ENCODE peak calls at places on chromosomes 5 and 9, in five cellular contexts. One of them, this sample, is unnamed.

GRCh38 chr9:137316012-137316981 is 14.2 kb upstream of the NRARP start:
- DNase-seq in mesenchymal stem cell: peak
- DNase-seq in IMR-90: no peak
- DNase-seq in H9: peak
- DNase-seq in H1: peak
- DNase-seq in this sample: no peak

GRCh38 chr9:131277673-131278420 is 1.5 kb upstream of the FAM78A start:
- DNase-seq in IMR-90: peak
- DNase-seq in mesenchymal stem cell: peak
- DNase-seq in H1: peak
- DNase-seq in H9: peak
- DNase-seq in this sample: peak

GRCh38 chr5:132576123-132576522 is 19.3 kb downstream of the RAD50 start:
- DNase-seq in H1: no peak
- DNase-seq in mesenchymal stem cell: no peak
- DNase-seq in IMR-90: no peak
- DNase-seq in H9: no peak
- DNase-seq in this sample: no peak

GRCh38 chr5:93461751-93462150 is 119.3 kb downstream of the NR2F1-AS1 start:
- DNase-seq in H9: no peak
- DNase-seq in mesenchymal stem cell: peak
- DNase-seq in IMR-90: peak
- DNase-seq in H1: no peak
- DNase-seq in this sample: no peak

GRCh38 chr9:85322592-85322991 is 419.2 kb downstream of the AGTPBP1 start:
- DNase-seq in H9: no peak
- DNase-seq in mesenchymal stem cell: no peak
- DNase-seq in IMR-90: no peak
- DNase-seq in H1: no peak
- DNase-seq in this sample: no peak

GRCh38 chr9:81621111-81621510 is 68.2 kb downstream of the TLE1 start:
- DNase-seq in H9: no peak
- DNase-seq in IMR-90: no peak
- DNase-seq in mesenchymal stem cell: no peak
- DNase-seq in H1: no peak
- DNase-seq in this sample: peak

GRCh38 chr9:129863059-129863690 is 27.9 kb downstream of the USP20 start:
- DNase-seq in IMR-90: peak
- DNase-seq in H9: peak
- DNase-seq in H1: no peak
- DNase-seq in mesenchymal stem cell: peak
- DNase-seq in this sample: no peak

GRCh38 chr9:79489241-79490000 is 82.3 kb upstream of the TLE4 start:
- DNase-seq in H9: no peak
- DNase-seq in H1: no peak
- DNase-seq in IMR-90: peak
- DNase-seq in mesenchymal stem cell: peak
- DNase-seq in this sample: no peak

GRCh38 chr9:121889990-121890563 is 203.0 kb downstream of the TTLL11 start:
- DNase-seq in mesenchymal stem cell: peak
- DNase-seq in H1: no peak
- DNase-seq in IMR-90: peak
- DNase-seq in H9: no peak
- DNase-seq in this sample: no peak

GRCh38 chr5:145350501-145350900 is 484.6 kb downstream of the PRELID2 start:
- DNase-seq in mesenchymal stem cell: no peak
- DNase-seq in H1: no peak
- DNase-seq in H9: no peak
- DNase-seq in IMR-90: peak
- DNase-seq in this sample: no peak

GRCh38 chr5:111013011-111013410 is 58.5 kb upstream of the TSLP start:
- DNase-seq in IMR-90: peak
- DNase-seq in H9: no peak
- DNase-seq in H1: no peak
- DNase-seq in mesenchymal stem cell: no peak
- DNase-seq in this sample: no peak

GRCh38 chr9:114288233-114289051 is 34.5 kb upstream of the ORM1 start:
- DNase-seq in IMR-90: peak
- DNase-seq in mesenchymal stem cell: peak
- DNase-seq in H9: peak
- DNase-seq in H1: peak
- DNase-seq in this sample: no peak

GRCh38 chr9:33737811-33738606 is 57.4 kb upstream of the PRSS3 start:
- DNase-seq in mesenchymal stem cell: peak
- DNase-seq in H9: peak
- DNase-seq in H1: peak
- DNase-seq in IMR-90: peak
- DNase-seq in this sample: peak

GRCh38 chr9:135602789-135603481 is 36.4 kb downstream of the GLT6D1 start:
- DNase-seq in IMR-90: peak
- DNase-seq in mesenchymal stem cell: peak
- DNase-seq in H1: peak
- DNase-seq in H9: peak
- DNase-seq in this sample: peak

GRCh38 chr5:152723482-152723881 is 318.4 kb upstream of the NMUR2 start:
- DNase-seq in IMR-90: no peak
- DNase-seq in H9: peak
- DNase-seq in mesenchymal stem cell: no peak
- DNase-seq in H1: peak
- DNase-seq in this sample: no peak

GRCh38 chr5:112234000-112234399 is 185.1 kb downstream of the EPB41L4A start:
- DNase-seq in IMR-90: no peak
- DNase-seq in mesenchymal stem cell: no peak
- DNase-seq in H1: no peak
- DNase-seq in H9: no peak
- DNase-seq in this sample: no peak

GRCh38 chr9:128151343-128152132 is 2.3 kb downstream of the LCN2 start:
- DNase-seq in IMR-90: no peak
- DNase-seq in H1: no peak
- DNase-seq in mesenchymal stem cell: no peak
- DNase-seq in H9: no peak
- DNase-seq in this sample: no peak

GRCh38 chr5:53323943-53324642 is 156.3 kb upstream of the FST start:
- DNase-seq in IMR-90: peak
- DNase-seq in H9: no peak
- DNase-seq in H1: no peak
- DNase-seq in mesenchymal stem cell: no peak
- DNase-seq in this sample: no peak

GRCh38 chr5:34526682-34527305 is 129.3 kb upstream of the RAI14 start:
- DNase-seq in IMR-90: no peak
- DNase-seq in H1: no peak
- DNase-seq in H9: no peak
- DNase-seq in mesenchymal stem cell: no peak
- DNase-seq in this sample: no peak

GRCh38 chr9:112380102-112380581 is at the start of gene HSDL2:
- DNase-seq in mesenchymal stem cell: peak
- DNase-seq in H1: no peak
- DNase-seq in IMR-90: peak
- DNase-seq in H9: no peak
- DNase-seq in this sample: no peak

GRCh38 chr9:12723409-12724028 is 30.3 kb downstream of the TYRP1 start:
- DNase-seq in H1: no peak
- DNase-seq in mesenchymal stem cell: peak
- DNase-seq in H9: no peak
- DNase-seq in IMR-90: peak
- DNase-seq in this sample: no peak
- H2AFZ ChIP-seq in H1: peak
- H2AFZ ChIP-seq in mesenchymal stem cell: peak
- H2AFZ ChIP-seq in H9: no peak
- H2AFZ ChIP-seq in IMR-90: peak
- H2AFZ ChIP-seq in this sample: peak

GRCh38 chr5:124580512-124580911 is 165.9 kb downstream of the ZNF608 start:
- DNase-seq in mesenchymal stem cell: no peak
- DNase-seq in H9: no peak
- DNase-seq in IMR-90: no peak
- DNase-seq in H1: no peak
- DNase-seq in this sample: no peak

GRCh38 chr5:124572973-124573372 is 173.5 kb downstream of the ZNF608 start:
- DNase-seq in H9: peak
- DNase-seq in mesenchymal stem cell: no peak
- DNase-seq in H1: no peak
- DNase-seq in IMR-90: no peak
- DNase-seq in this sample: no peak

GRCh38 chr5:124575731-124576130 is 170.7 kb downstream of the ZNF608 start:
- DNase-seq in H1: no peak
- DNase-seq in IMR-90: no peak
- DNase-seq in H9: no peak
- DNase-seq in mesenchymal stem cell: no peak
- DNase-seq in this sample: no peak

GRCh38 chr5:124574521-124575436 is 171.7 kb downstream of the ZNF608 start:
- DNase-seq in mesenchymal stem cell: no peak
- DNase-seq in H1: no peak
- DNase-seq in IMR-90: no peak
- DNase-seq in H9: no peak
- DNase-seq in this sample: no peak

DNA sequence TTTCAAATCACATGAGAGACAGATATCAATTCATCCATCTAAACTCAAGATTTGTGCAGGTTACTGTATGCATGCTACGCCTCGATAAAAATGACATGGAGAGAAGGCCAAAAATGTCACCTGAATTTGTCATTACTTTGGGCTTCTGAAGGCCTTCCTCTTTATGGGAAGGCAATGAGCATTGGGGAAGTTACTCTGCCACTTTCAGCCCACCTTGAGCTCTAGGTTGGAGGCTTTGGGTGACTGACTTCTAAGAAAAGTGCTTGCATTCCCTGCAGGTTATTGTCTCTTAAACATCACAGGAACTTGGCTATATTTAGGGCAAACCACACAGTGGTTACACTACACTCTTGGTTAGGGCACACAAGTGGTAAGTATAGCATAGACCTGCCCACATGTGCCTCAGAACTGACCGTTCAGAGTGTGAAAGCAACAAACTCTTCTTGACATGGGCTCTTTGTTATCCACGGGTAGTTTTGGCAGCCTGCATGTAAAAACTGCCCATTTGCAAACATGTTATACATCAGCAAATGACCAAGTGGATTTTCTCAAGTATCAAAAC is 169.5 kb downstream of the ZNF608 start:
- DNase-seq in IMR-90: no peak
- DNase-seq in H9: no peak
- DNase-seq in mesenchymal stem cell: no peak
- DNase-seq in H1: no peak
- DNase-seq in this sample: no peak
- H3K4ac ChIP-seq in IMR-90: no peak
- H3K4ac ChIP-seq in H9: no peak
- H3K4ac ChIP-seq in mesenchymal stem cell: no peak
- H3K4ac ChIP-seq in H1: no peak
- H3K4ac ChIP-seq in this sample: no peak

GRCh38 chr5:41115281-41115680 is 44.1 kb upstream of the MROH2B start:
- DNase-seq in H1: no peak
- DNase-seq in mesenchymal stem cell: peak
- DNase-seq in H9: no peak
- DNase-seq in IMR-90: peak
- DNase-seq in this sample: no peak

GRCh38 chr5:41118177-41118576 is 47.0 kb upstream of the MROH2B start:
- DNase-seq in H1: no peak
- DNase-seq in IMR-90: no peak
- DNase-seq in H9: no peak
- DNase-seq in mesenchymal stem cell: no peak
- DNase-seq in this sample: no peak

GRCh38 chr5:41122459-41122858 is 51.3 kb upstream of the MROH2B start:
- DNase-seq in mesenchymal stem cell: no peak
- DNase-seq in H9: peak
- DNase-seq in H1: peak
- DNase-seq in IMR-90: no peak
- DNase-seq in this sample: no peak

DNA sequence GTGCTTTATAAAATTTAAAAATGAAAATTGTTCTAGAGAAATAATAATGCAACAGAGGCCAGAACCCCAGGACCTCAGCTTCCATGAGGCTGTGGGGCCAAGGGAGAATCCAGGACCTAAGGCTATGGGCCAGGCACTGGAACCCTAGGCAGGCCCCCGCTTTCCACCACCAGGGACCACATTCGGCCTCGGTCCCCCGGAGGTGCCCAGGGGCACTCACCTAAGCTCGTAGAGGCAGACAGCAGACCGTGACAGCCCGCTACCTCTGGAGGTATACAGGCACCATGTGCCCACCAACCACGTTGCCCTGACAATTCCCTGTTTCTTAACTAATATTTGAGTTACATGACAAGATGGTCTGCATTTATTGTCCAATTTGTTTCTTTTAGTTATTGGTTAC is 49.5 kb upstream of the MROH2B start:
- DNase-seq in mesenchymal stem cell: no peak
- DNase-seq in IMR-90: no peak
- DNase-seq in H9: no peak
- DNase-seq in H1: no peak
- DNase-seq in this sample: no peak
- H3K27ac ChIP-seq in mesenchymal stem cell: no peak
- H3K27ac ChIP-seq in IMR-90: no peak
- H3K27ac ChIP-seq in H9: no peak
- H3K27ac ChIP-seq in H1: no peak
- H3K27ac ChIP-seq in this sample: no peak

GRCh38 chr5:123719004-123719403 is 207.0 kb downstream of the CSNK1G3 start:
- DNase-seq in mesenchymal stem cell: no peak
- DNase-seq in H1: no peak
- DNase-seq in H9: no peak
- DNase-seq in IMR-90: peak
- DNase-seq in this sample: no peak
- H2AFZ ChIP-seq in mesenchymal stem cell: peak
- H2AFZ ChIP-seq in H1: no peak
- H2AFZ ChIP-seq in H9: no peak
- H2AFZ ChIP-seq in IMR-90: no peak
- H2AFZ ChIP-seq in this sample: no peak

GRCh38 chr5:172983542-172984243 is at the start of gene ATP6V0E1:
- DNase-seq in H9: peak
- DNase-seq in mesenchymal stem cell: peak
- DNase-seq in H1: peak
- DNase-seq in IMR-90: peak
- DNase-seq in this sample: peak
- H3K4ac ChIP-seq in H9: no peak
- H3K4ac ChIP-seq in mesenchymal stem cell: peak
- H3K4ac ChIP-seq in H1: peak
- H3K4ac ChIP-seq in IMR-90: peak
- H3K4ac ChIP-seq in this sample: no peak

GRCh38 chr5:65480306-65480865 is 1.3 kb downstream of the ADAMTS6 start:
- DNase-seq in IMR-90: peak
- DNase-seq in H1: no peak
- DNase-seq in H9: no peak
- DNase-seq in mesenchymal stem cell: peak
- DNase-seq in this sample: no peak

GRCh38 chr5:65481171-65481575 is 547 bp downstream of the ADAMTS6 start:
- DNase-seq in IMR-90: no peak
- DNase-seq in H1: no peak
- DNase-seq in mesenchymal stem cell: peak
- DNase-seq in H9: no peak
- DNase-seq in this sample: no peak

GRCh38 chr5:65482280-65482726 is 583 bp upstream of the ADAMTS6 start:
- DNase-seq in mesenchymal stem cell: peak
- DNase-seq in H1: no peak
- DNase-seq in IMR-90: peak
- DNase-seq in H9: no peak
- DNase-seq in this sample: no peak

GRCh38 chr5:65482727-65483473 is 1.2 kb upstream of the ADAMTS6 start:
- DNase-seq in H9: peak
- DNase-seq in H1: peak
- DNase-seq in mesenchymal stem cell: peak
- DNase-seq in IMR-90: peak
- DNase-seq in this sample: no peak

GRCh38 chr5:65481635-65482271 is at the start of gene ADAMTS6:
- DNase-seq in mesenchymal stem cell: peak
- DNase-seq in H1: peak
- DNase-seq in H9: peak
- DNase-seq in IMR-90: peak
- DNase-seq in this sample: peak
- H3K27ac ChIP-seq in mesenchymal stem cell: peak
- H3K27ac ChIP-seq in H1: peak
- H3K27ac ChIP-seq in H9: peak
- H3K27ac ChIP-seq in IMR-90: peak
- H3K27ac ChIP-seq in this sample: peak

GRCh38 chr9:133307271-133307670 is 28.7 kb downstream of the SURF6 start:
- DNase-seq in H1: no peak
- DNase-seq in H9: no peak
- DNase-seq in IMR-90: no peak
- DNase-seq in mesenchymal stem cell: no peak
- DNase-seq in this sample: no peak
- H2AFZ ChIP-seq in H1: no peak
- H2AFZ ChIP-seq in H9: no peak
- H2AFZ ChIP-seq in IMR-90: no peak
- H2AFZ ChIP-seq in mesenchymal stem cell: no peak
- H2AFZ ChIP-seq in this sample: no peak